ENCODE peak calls at places on chromosomes 13 and 19, in nine cellular contexts. S is islet precursor cell, V is esophagus muscularis mucosa, A is H54, C is COR-L47, Q is cerebellar cortex, Y is GM12891, J is neural crest cell, E is endothelial cell of umbilical vein. X is an unnamed sample.

GRCh38 chr13:74135306-74136088 is 1.3 kb upstream of the KLF12 start:
- DNase-seq in J (peak; percentile 71), A (peak; percentile 52), Q (peak; percentile 50), E (peak; percentile 68), C (peak; percentile 84), Y (peak; percentile 52), S (peak; percentile 89), V (peak; percentile 92), X (peak; percentile 51)

GRCh38 chr13:91745962-91746361 is 347.5 kb downstream of the GPC5 start:
- DNase-seq in C (peak; percentile 13), E (no peak), Y (no peak), S (peak; percentile 67), A (no peak), V (no peak), Q (no peak), J (no peak), X (no peak)

GRCh38 chr19:47240996-47241918 is 10.3 kb upstream of the BBC3 start:
- DNase-seq in A (peak; percentile 66), C (peak; percentile 92), E (peak; percentile 72), S (peak; percentile 97), Y (peak; percentile 61), J (no peak), Q (peak; percentile 82), V (no peak), X (peak; percentile 8)

GRCh38 chr19:13839938-13840750 is 36.8 kb upstream of the NANOS3 start:
- DNase-seq in A (peak; percentile 82), V (no peak), C (no peak), E (peak; percentile 47), S (no peak), Q (no peak), Y (no peak), J (no peak), X (no peak)

GRCh38 chr13:26024558-26024957 is 27.3 kb downstream of the SHISA2 start:
- DNase-seq in J (no peak), S (no peak), Y (no peak), C (no peak), A (no peak), E (peak; percentile 82), V (no peak), Q (no peak), X (no peak)

GRCh38 chr19:29292146-29292545 is 79.2 kb upstream of the UQCRFS1 start:
- DNase-seq in V (no peak), A (no peak), Q (no peak), Y (no peak), S (no peak), C (no peak), J (no peak), E (no peak), X (no peak)

GRCh38 chr19:46650445-46650844 is 10.5 kb downstream of the DACT3 start:
- DNase-seq in C (no peak), Y (no peak), S (no peak), Q (no peak), V (no peak), J (no peak), E (no peak), A (no peak), X (no peak)

GRCh38 chr13:26498524-26499208 is 58.8 kb upstream of the WASF3 start:
- DNase-seq in Q (peak; percentile 71), V (no peak), Y (no peak), S (no peak), A (no peak), J (no peak), E (peak; percentile 11), C (no peak), X (no peak)

GRCh38 chr19:10966809-10967208 is 6.0 kb downstream of the SMARCA4 start:
- DNase-seq in Q (no peak), C (no peak), V (no peak), E (no peak), A (no peak), J (no peak), S (no peak), Y (no peak), X (no peak)

GRCh38 chr19:37987356-37988332 is 80.6 kb downstream of the SIPA1L3 start:
- DNase-seq in Y (no peak), C (no peak), E (no peak), J (no peak), V (no peak), Q (no peak), A (no peak), S (no peak), X (no peak)

GRCh38 chr13:29693297-29693945 is 97.9 kb upstream of the SLC7A1 start:
- DNase-seq in C (no peak), Q (peak; percentile 5), J (no peak), S (no peak), Y (no peak), V (no peak), E (no peak), A (no peak), X (no peak)

GRCh38 chr19:51295382-51296126 is 15.9 kb upstream of the IGLON5 start:
- DNase-seq in Y (no peak), A (no peak), S (no peak), Q (no peak), V (no peak), C (no peak), J (no peak), E (no peak), X (no peak)

GRCh38 chr13:80469841-80470378 is 129.0 kb upstream of the SPRY2 start:
- DNase-seq in E (peak; percentile 85), Q (peak; percentile 56), A (peak; percentile 8), V (peak; percentile 94), Y (no peak), J (no peak), C (no peak), S (no peak), X (no peak)

GRCh38 chr13:41668130-41668757 is 210.9 kb downstream of the RGCC start:
- DNase-seq in S (peak; percentile 81), V (no peak), A (peak; percentile 7), C (peak; percentile 85), Q (peak; percentile 97), E (peak; percentile 94), J (peak; percentile 20), Y (no peak), X (no peak)

GRCh38 chr19:20273951-20274578 is 107.1 kb downstream of the ZNF486 start:
- DNase-seq in S (no peak), Q (no peak), E (no peak), V (no peak), A (no peak), Y (no peak), J (no peak), C (no peak), X (no peak)

GRCh38 chr13:21657538-21657937 is 13.3 kb upstream of the FGF9 start:
- DNase-seq in E (no peak), A (peak; percentile 45), Y (no peak), S (no peak), Q (no peak), C (no peak), J (no peak), V (no peak), X (no peak)

GRCh38 chr13:52744842-52745241 is 5.2 kb upstream of the CNMD start:
- DNase-seq in Y (no peak), E (no peak), C (no peak), Q (no peak), A (no peak), V (no peak), J (no peak), S (no peak), X (no peak)

GRCh38 chr13:42875448-42876269 is 94.3 kb downstream of the FAM216B start:
- DNase-seq in Q (no peak), C (no peak), A (no peak), V (no peak), S (no peak), J (peak; percentile 8), E (peak; percentile 31), Y (no peak), X (no peak)

X was measured in substantia nigra.